ENCODE peak calls at places on chromosomes 2 and 18, in four cellular contexts. F is NCI-H1694, G is ecto neural progenitor cell, E is A549. Y is an unnamed sample.

GRCh38 chr2:129881786-129882396 is 97.6 kb upstream of the RAB6C start:
- DNase-seq in F (no peak), G (no peak), E (no peak), Y (no peak)

GRCh38 chr2:9971105-9971818 is 19.8 kb downstream of the GRHL1 start:
- DNase-seq in F (no peak), G (no peak), E (no peak), Y (no peak)

GRCh38 chr2:36574560-36574959 is 23.4 kb downstream of the FEZ2 start:
- DNase-seq in F (no peak), G (no peak), E (no peak), Y (no peak)

GRCh38 chr2:154992826-154993225 is 294.3 kb downstream of the KCNJ3 start:
- DNase-seq in F (peak), G (no peak), E (no peak), Y (no peak)

GRCh38 chr2:71640459-71640858 is 187.1 kb downstream of the DYSF start:
- DNase-seq in F (peak), G (no peak), E (no peak), Y (no peak)

GRCh38 chr2:17620280-17620679 is 79.8 kb downstream of the VSNL1 start:
- DNase-seq in F (no peak), G (no peak), E (no peak), Y (no peak)

GRCh38 chr2:196279496-196279895 is 108.1 kb upstream of the STK17B start:
- DNase-seq in F (no peak), G (no peak), E (no peak), Y (no peak)

GRCh38 chr2:503288-503999 is 173.8 kb downstream of the TMEM18 start:
- DNase-seq in F (no peak), G (no peak), E (no peak), Y (no peak)

GRCh38 chr2:8003462-8004075 is 678.3 kb upstream of the ID2 start:
- DNase-seq in F (peak), G (no peak), E (no peak), Y (no peak)

GRCh38 chr18:27627927-27628326 is 442.8 kb upstream of the CHST9 start:
- DNase-seq in F (no peak), G (no peak), E (no peak), Y (no peak)

GRCh38 chr2:60466161-60466702 is 87.2 kb downstream of the BCL11A start:
- DNase-seq in F (no peak), G (no peak), E (no peak), Y (no peak)

GRCh38 chr18:21774722-21775121 is 34.1 kb downstream of the MIB1 start:
- DNase-seq in F (no peak), G (no peak), E (no peak), Y (no peak)

GRCh38 chr2:197498937-197499593 is 575 bp downstream of the HSPD1 start:
- DNase-seq in F (no peak), G (peak), E (no peak), Y (no peak)

GRCh38 chr2:173355132-173355865 is 627 bp downstream of the CDCA7 start:
- DNase-seq in F (peak), G (peak), E (peak), Y (no peak)

GRCh38 chr2:96106991-96107882 is 9.1 kb downstream of the ADRA2B start:
- DNase-seq in F (no peak), G (no peak), E (no peak), Y (no peak)

GRCh38 chr18:25239636-25240468 is 112.1 kb downstream of the ZNF521 start:
- DNase-seq in F (no peak), G (no peak), E (no peak), Y (no peak)

GRCh38 chr2:9298583-9298982 is 92.0 kb downstream of the ASAP2 start:
- DNase-seq in F (no peak), G (no peak), E (no peak), Y (no peak)

GRCh38 chr2:205972113-205972512 is 113.9 kb downstream of the INO80D start:
- DNase-seq in F (no peak), G (no peak), E (no peak), Y (no peak)

GRCh38 chr2:224919472-224920110 is 122.7 kb downstream of the DOCK10 start:
- DNase-seq in F (no peak), G (no peak), E (no peak), Y (no peak)

GRCh38 chr18:58262581-58262980 is 218.6 kb downstream of the NEDD4L start:
- DNase-seq in F (no peak), G (no peak), E (no peak), Y (no peak)

GRCh38 chr2:172863341-172863740 is 127.7 kb downstream of the RAPGEF4 start:
- DNase-seq in F (no peak), G (no peak), E (no peak), Y (no peak)

GRCh38 chr2:46737577-46737976 is 178.0 kb downstream of the MCFD2 start:
- DNase-seq in F (no peak), G (no peak), E (peak), Y (no peak)

GRCh38 chr2:231646471-231646870 is 53.8 kb downstream of the TEX44 start:
- DNase-seq in F (no peak), G (no peak), E (no peak), Y (no peak)

GRCh38 chr2:237640493-237640998 is 13.2 kb downstream of the LRRFIP1 start:
- DNase-seq in F (no peak), G (no peak), E (no peak), Y (no peak)

GRCh38 chr2:239548965-239549595 is 148.3 kb upstream of the HDAC4 start:
- DNase-seq in F (no peak), G (no peak), E (no peak), Y (no peak)

GRCh38 chr2:14712091-14712490 is 79.6 kb downstream of the LRATD1 start:
- DNase-seq in F (no peak), G (no peak), E (no peak), Y (no peak)

GRCh38 chr2:208315081-208315788 is 49.2 kb downstream of the PIKFYVE start:
- DNase-seq in F (no peak), G (no peak), E (no peak), Y (no peak)

GRCh38 chr2:242059566-242059965 is 190.0 kb downstream of the RTP5 start:
- DNase-seq in F (no peak), G (no peak), E (no peak), Y (no peak)

GRCh38 chr2:68726608-68727367 is 7.8 kb upstream of the ARHGAP25 start:
- DNase-seq in F (no peak), G (no peak), E (no peak), Y (no peak)

GRCh38 chr2:234324151-234324550 is 172.7 kb downstream of the ARL4C start:
- DNase-seq in F (no peak), G (no peak), E (no peak), Y (no peak)

GRCh38 chr2:129233751-129234406 is 745.6 kb upstream of the RAB6C start:
- DNase-seq in F (no peak), G (no peak), E (no peak), Y (no peak)

GRCh38 chr18:37540424-37541121 is 25.0 kb downstream of the CELF4 start:
- DNase-seq in F (no peak), G (no peak), E (no peak), Y (no peak)

GRCh38 chr2:36741188-36741587 is 44.7 kb downstream of the VIT start:
- DNase-seq in F (no peak), G (no peak), E (no peak), Y (no peak)

GRCh38 chr2:11071207-11071606 is 84.1 kb upstream of the SLC66A3 start:
- DNase-seq in F (no peak), G (no peak), E (no peak), Y (no peak)

GRCh38 chr2:42999391-42999811 is 207.0 kb upstream of the HAAO start:
- DNase-seq in F (no peak), G (no peak), E (no peak), Y (no peak)